ENCODE peak calls at places on chromosomes 4 and X, in five cellular contexts. T is adrenal gland, G is cardiac muscle cell, U is kidney, S is AG10803. X is an unnamed sample.

GRCh38 chrX:130100180-130100579 is 10.1 kb downstream of the ELF4 start:
- DNase-seq in T (no peak), G (no peak), U (peak; percentile 81), S (peak; percentile 97), X (peak; percentile 58)

GRCh38 chr4:170414961-170415360 is 325.2 kb upstream of the AADAT start:
- DNase-seq in T (no peak), G (no peak), U (no peak), S (no peak), X (peak; percentile 7)

GRCh38 chrX:373641-374471 is 12.9 kb downstream of the PPP2R3B start:
- DNase-seq in T (no peak), G (peak; percentile 78), U (no peak), S (peak; percentile 30), X (peak; percentile 72)

GRCh38 chrX:30513284-30513683 is 64.3 kb downstream of the TASL start:
- DNase-seq in T (no peak), G (peak; percentile 25), U (no peak), S (no peak), X (no peak)

GRCh38 chr4:128244379-128244778 is 43.2 kb downstream of the PGRMC2 start:
- DNase-seq in T (no peak), G (no peak), U (no peak), S (peak; percentile 51), X (peak; percentile 65)

GRCh38 chr4:72110886-72111285 is 79.1 kb downstream of the NPFFR2 start:
- DNase-seq in T (no peak), G (no peak), U (no peak), S (no peak), X (no peak)

GRCh38 chr4:15020502-15021286 is 18.4 kb downstream of the CPEB2 start:
- DNase-seq in T (no peak), G (no peak), U (peak; percentile 10), S (no peak), X (no peak)

GRCh38 chr4:70632028-70632427 is 3.5 kb downstream of the ENAM start:
- DNase-seq in T (no peak), G (no peak), U (no peak), S (peak; percentile 24), X (peak; percentile 21)

GRCh38 chr4:7964890-7965662 is 25.4 kb upstream of the AFAP1 start:
- DNase-seq in T (no peak), G (no peak), U (no peak), S (peak; percentile 53), X (peak; percentile 43)

GRCh38 chr4:2695661-2696060 is 60.5 kb downstream of the TNIP2 start:
- DNase-seq in T (no peak), G (no peak), U (no peak), S (no peak), X (no peak)

GRCh38 chr4:32010221-32010620 is 1290.1 kb downstream of the PCDH7 start:
- DNase-seq in T (no peak), G (no peak), U (no peak), S (no peak), X (no peak)

GRCh38 chr4:8267077-8267476 is 2.5 kb upstream of the HTRA3 start:
- DNase-seq in T (peak; percentile 72), G (peak; percentile 69), U (no peak), S (peak; percentile 44), X (peak; percentile 50)

GRCh38 chrX:65017464-65017863 is 41.2 kb upstream of the ZC4H2 start:
- DNase-seq in T (no peak), G (no peak), U (no peak), S (no peak), X (no peak)

GRCh38 chr4:188372856-188373255 is 233.6 kb downstream of the TRIML1 start:
- DNase-seq in T (peak; percentile 23), G (no peak), U (no peak), S (peak; percentile 27), X (no peak)

GRCh38 chr4:80086296-80086695 is 13.3 kb upstream of the ANTXR2 start:
- DNase-seq in T (no peak), G (no peak), U (no peak), S (no peak), X (no peak)

GRCh38 chr4:187656953-187657352 is 338.6 kb upstream of the ZFP42 start:
- DNase-seq in T (no peak), G (no peak), U (no peak), S (peak; percentile 35), X (no peak)

GRCh38 chr4:33133723-33134122 is 2413.6 kb downstream of the PCDH7 start:
- DNase-seq in T (no peak), G (no peak), U (no peak), S (no peak), X (no peak)

GRCh38 chrX:150569155-150569477 is 695 bp downstream of the MTM1 start:
- DNase-seq in T (no peak), G (no peak), U (peak; percentile 78), S (peak; percentile 35), X (no peak)

DNA sequence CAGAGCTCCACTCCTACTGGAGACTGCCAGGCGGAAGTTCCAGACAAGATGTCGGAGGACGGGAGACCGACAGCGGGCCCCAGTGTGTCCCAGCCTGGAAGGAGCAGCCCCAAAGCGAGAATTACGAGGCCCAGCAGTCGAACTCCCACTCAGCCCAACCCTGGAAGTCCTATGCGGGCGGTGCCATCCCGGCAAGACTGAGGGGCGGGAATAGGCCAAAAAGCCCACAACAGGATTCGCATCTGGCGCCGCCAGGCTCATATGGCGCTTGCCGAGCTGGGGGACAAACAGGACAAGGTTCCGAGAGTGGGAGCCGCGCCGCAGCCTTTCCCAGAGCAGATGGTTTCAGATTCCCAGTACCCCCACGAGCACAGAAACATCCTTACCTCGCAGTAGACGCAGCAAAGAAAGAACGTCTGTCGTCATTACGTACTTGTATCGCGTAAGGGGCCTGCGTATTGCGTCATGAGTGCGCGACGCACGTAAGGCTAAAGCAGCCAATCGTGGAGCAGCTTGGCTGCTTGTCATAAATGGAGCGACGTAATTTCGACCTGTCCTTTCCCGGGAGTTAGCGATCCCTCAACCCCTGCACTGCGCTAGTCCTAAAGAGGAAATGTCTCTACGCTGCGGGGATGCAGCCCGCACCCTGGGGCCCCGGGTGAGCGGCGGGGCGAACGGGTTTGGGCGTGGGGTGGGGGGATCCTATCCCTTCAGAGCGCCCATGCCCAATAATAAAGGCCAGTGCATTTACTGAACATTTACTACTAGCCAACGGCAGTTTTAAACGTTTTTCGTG is at the start of the genes LIAS and RPL9:
- DNase-seq in T (peak; percentile 97), G (peak; percentile 98), U (peak; percentile 99), S (peak; percentile 100), X (peak; percentile 99)
- H3K4me3 ChIP-seq in T (peak within 1 kb of the TSS; percentile 81), G (peak within 1 kb of the TSS; percentile 86), U (peak within 1 kb of the TSS; percentile 99), S (peak within 1 kb of the TSS; percentile 89), X (peak within 1 kb of the TSS; percentile 76)

GRCh38 chrX:134547047-134547679 is 87.2 kb downstream of the HPRT1 start:
- DNase-seq in T (no peak), G (no peak), U (no peak), S (peak; percentile 33), X (no peak)
- H3K4me3 ChIP-seq in T (peak overlapping the region; percentile 69), G (no peak overlapping the region), U (no peak overlapping the region), S (peak overlapping the region; percentile 78), X (peak overlapping the region; percentile 57)

GRCh38 chr4:1170156-1170804 is 2.1 kb downstream of the SPON2 start:
- DNase-seq in T (no peak), G (no peak), U (peak; percentile 68), S (no peak), X (no peak)
- H3K4me3 ChIP-seq in T (no peak overlapping the region), G (no peak overlapping the region), U (no peak overlapping the region), S (no peak overlapping the region), X (peak overlapping the region; percentile 65)

GRCh38 chrX:153829549-153829798 is 870 bp downstream of the PDZD4 start:
- DNase-seq in T (no peak), G (no peak), U (no peak), S (no peak), X (no peak)

GRCh38 chrX:153828723-153829548 is 1.4 kb downstream of the PDZD4 start:
- DNase-seq in T (no peak), G (peak; percentile 54), U (no peak), S (peak; percentile 1), X (no peak)

GRCh38 chrX:153831435-153832150 is 1.2 kb upstream of the PDZD4 start:
- DNase-seq in T (no peak), G (no peak), U (no peak), S (no peak), X (no peak)

GRCh38 chrX:153830632-153831434 is 489 bp upstream of the PDZD4 start:
- DNase-seq in T (no peak), G (peak; percentile 11), U (no peak), S (no peak), X (no peak)

GRCh38 chrX:153829799-153830631 is at the start of gene PDZD4:
- DNase-seq in T (no peak), G (peak; percentile 22), U (no peak), S (no peak), X (no peak)
- H3K4me3 ChIP-seq in T (peak within 1 kb of the TSS; percentile 50), G (peak within 1 kb of the TSS; percentile 28), U (no peak within 1 kb of the TSS), S (no peak within 1 kb of the TSS), X (peak within 1 kb of the TSS; percentile 8)

GRCh38 chr4:185965456-185966384 is 103.2 kb upstream of the TLR3 start:
- DNase-seq in T (no peak), G (no peak), U (no peak), S (no peak), X (no peak)
- H3K4me3 ChIP-seq in T (peak overlapping the region; percentile 23), G (no peak overlapping the region), U (no peak overlapping the region), S (no peak overlapping the region), X (no peak overlapping the region)